ENCODE peak calls at places on chromosomes 4 and X, in four cellular contexts. One of them, this sample, is unnamed. For H3K4me1, the result is how much of the 10 kb centered on the place peaks cover.

GRCh38 chrX:108270280-108270679 is 167.9 kb downstream of the COL4A6 start:
- DNase-seq in right cardiac atrium: no peak
- DNase-seq in fibroblast of lung: no peak
- DNase-seq in naive thymus-derived CD4-positive, alpha-beta T cell: no peak
- DNase-seq in this sample: no peak

GRCh38 chr4:157992948-157993839 is 179.6 kb downstream of the GASK1B start:
- DNase-seq in right cardiac atrium: no peak
- DNase-seq in fibroblast of lung: no peak
- DNase-seq in naive thymus-derived CD4-positive, alpha-beta T cell: no peak
- DNase-seq in this sample: no peak

GRCh38 chr4:151990201-151990600 is 229.4 kb upstream of the GATB start:
- DNase-seq in right cardiac atrium: no peak
- DNase-seq in fibroblast of lung: peak
- DNase-seq in naive thymus-derived CD4-positive, alpha-beta T cell: no peak
- DNase-seq in this sample: no peak

GRCh38 chr4:152083348-152083747 is 322.5 kb upstream of the GATB start:
- DNase-seq in right cardiac atrium: no peak
- DNase-seq in fibroblast of lung: no peak
- DNase-seq in naive thymus-derived CD4-positive, alpha-beta T cell: no peak
- DNase-seq in this sample: no peak

GRCh38 chr4:39763714-39764572 is 66.0 kb downstream of the UBE2K start:
- DNase-seq in right cardiac atrium: no peak
- DNase-seq in fibroblast of lung: no peak
- DNase-seq in naive thymus-derived CD4-positive, alpha-beta T cell: no peak
- DNase-seq in this sample: no peak

GRCh38 chr4:76420311-76420710 is 630 bp downstream of the CCDC158 start:
- DNase-seq in right cardiac atrium: peak
- DNase-seq in fibroblast of lung: no peak
- DNase-seq in naive thymus-derived CD4-positive, alpha-beta T cell: no peak
- DNase-seq in this sample: no peak

GRCh38 chr4:123547167-123547817 is 150.7 kb downstream of the SPRY1 start:
- DNase-seq in right cardiac atrium: no peak
- DNase-seq in fibroblast of lung: no peak
- DNase-seq in naive thymus-derived CD4-positive, alpha-beta T cell: no peak
- DNase-seq in this sample: no peak

GRCh38 chrX:155188786-155189185 is 27.5 kb upstream of the VBP1 start:
- DNase-seq in right cardiac atrium: no peak
- DNase-seq in fibroblast of lung: no peak
- DNase-seq in naive thymus-derived CD4-positive, alpha-beta T cell: peak
- DNase-seq in this sample: no peak

GRCh38 chr4:19736968-19737756 is 514.5 kb upstream of the SLIT2 start:
- DNase-seq in right cardiac atrium: no peak
- DNase-seq in fibroblast of lung: peak
- DNase-seq in naive thymus-derived CD4-positive, alpha-beta T cell: no peak
- DNase-seq in this sample: no peak

GRCh38 chrX:122272011-122272410 is 912.1 kb upstream of the GRIA3 start:
- DNase-seq in right cardiac atrium: no peak
- DNase-seq in fibroblast of lung: no peak
- DNase-seq in naive thymus-derived CD4-positive, alpha-beta T cell: no peak
- DNase-seq in this sample: no peak

GRCh38 chr4:11914406-11914805 is 485.7 kb upstream of the HS3ST1 start:
- DNase-seq in right cardiac atrium: no peak
- DNase-seq in fibroblast of lung: peak
- DNase-seq in naive thymus-derived CD4-positive, alpha-beta T cell: no peak
- DNase-seq in this sample: no peak

GRCh38 chr4:150986085-150986484 is 29.0 kb downstream of the LRBA start:
- DNase-seq in right cardiac atrium: no peak
- DNase-seq in fibroblast of lung: no peak
- DNase-seq in naive thymus-derived CD4-positive, alpha-beta T cell: no peak
- DNase-seq in this sample: no peak

GRCh38 chrX:143336261-143336660 is 181.0 kb downstream of the SPANXN3 start:
- DNase-seq in right cardiac atrium: no peak
- DNase-seq in fibroblast of lung: no peak
- DNase-seq in naive thymus-derived CD4-positive, alpha-beta T cell: no peak
- DNase-seq in this sample: no peak

GRCh38 chr4:54556081-54556480 is 101.7 kb upstream of the KIT start:
- DNase-seq in right cardiac atrium: no peak
- DNase-seq in fibroblast of lung: no peak
- DNase-seq in naive thymus-derived CD4-positive, alpha-beta T cell: no peak
- DNase-seq in this sample: no peak

GRCh38 chr4:164239976-164240375 is 514.0 kb upstream of the SMIM31 start:
- DNase-seq in right cardiac atrium: no peak
- DNase-seq in fibroblast of lung: peak
- DNase-seq in naive thymus-derived CD4-positive, alpha-beta T cell: no peak
- DNase-seq in this sample: no peak

GRCh38 chr4:15655223-15656037 is at the start of gene FBXL5:
- DNase-seq in right cardiac atrium: peak
- DNase-seq in fibroblast of lung: peak
- DNase-seq in naive thymus-derived CD4-positive, alpha-beta T cell: peak
- DNase-seq in this sample: peak

GRCh38 chr4:118775405-118775804 is 60.5 kb downstream of the SEC24D start:
- DNase-seq in right cardiac atrium: no peak
- DNase-seq in fibroblast of lung: no peak
- DNase-seq in naive thymus-derived CD4-positive, alpha-beta T cell: no peak
- DNase-seq in this sample: no peak

GRCh38 chr4:86993909-86994672 is 59.3 kb downstream of the AFF1 start:
- DNase-seq in right cardiac atrium: peak
- DNase-seq in fibroblast of lung: no peak
- DNase-seq in naive thymus-derived CD4-positive, alpha-beta T cell: no peak
- DNase-seq in this sample: no peak

GRCh38 chrX:104372547-104372946 is 117.8 kb upstream of the ESX1 start:
- DNase-seq in right cardiac atrium: no peak
- DNase-seq in fibroblast of lung: no peak
- DNase-seq in naive thymus-derived CD4-positive, alpha-beta T cell: no peak
- DNase-seq in this sample: no peak

GRCh38 chr4:26884486-26884988 is 23.9 kb downstream of the STIM2 start:
- DNase-seq in right cardiac atrium: no peak
- DNase-seq in fibroblast of lung: no peak
- DNase-seq in naive thymus-derived CD4-positive, alpha-beta T cell: peak
- DNase-seq in this sample: no peak
- H3K4me1 ChIP-seq in right cardiac atrium: under half
- H3K4me1 ChIP-seq in fibroblast of lung: under half
- H3K4me1 ChIP-seq in naive thymus-derived CD4-positive, alpha-beta T cell: under half
- H3K4me1 ChIP-seq in this sample: under half

DNA sequence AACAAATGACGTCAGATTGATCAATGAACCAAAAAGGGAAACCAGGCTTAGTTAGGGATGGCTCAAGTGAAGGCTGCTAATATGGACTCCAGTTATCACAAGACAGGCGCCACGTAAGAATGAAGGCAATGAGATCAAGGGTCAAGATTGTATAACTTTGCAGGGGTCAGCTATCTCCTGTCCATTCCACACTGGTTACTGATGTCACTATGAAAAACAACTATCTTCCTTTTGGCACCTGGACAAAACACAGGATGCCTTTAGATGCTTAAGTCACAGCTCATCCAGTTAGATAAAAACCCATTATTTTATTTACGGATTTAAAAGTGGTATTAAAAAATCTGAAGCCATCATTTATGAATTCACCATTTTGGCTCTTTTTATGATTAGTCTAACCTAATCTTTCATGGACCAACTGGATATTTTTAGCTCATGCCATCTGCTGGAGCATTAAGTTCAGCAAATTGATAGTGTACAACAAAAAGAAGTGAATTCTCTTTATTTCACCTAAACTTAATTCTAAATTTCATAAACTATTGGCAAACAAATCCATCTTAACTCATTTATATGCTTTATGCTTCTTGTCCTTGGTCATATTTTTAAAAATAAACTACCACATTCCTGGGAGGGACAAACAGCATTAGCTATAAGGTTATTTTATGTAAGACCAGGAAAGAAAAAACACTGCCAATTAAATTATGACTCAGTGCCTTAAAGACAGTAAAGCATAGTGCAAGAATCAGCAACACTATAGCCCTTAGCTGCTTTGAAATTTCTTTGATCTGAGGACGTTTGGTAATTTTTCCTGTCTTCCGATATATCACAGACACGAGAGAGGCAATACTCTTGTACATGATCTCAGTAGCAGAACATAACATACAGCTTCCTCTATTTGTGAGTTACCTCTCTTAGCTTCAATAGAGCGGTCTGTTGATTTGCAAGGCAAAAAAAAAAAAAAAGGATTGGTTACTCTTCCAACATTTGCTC is 27.0 kb downstream of the DHX15 start:
- DNase-seq in right cardiac atrium: no peak
- DNase-seq in fibroblast of lung: peak
- DNase-seq in naive thymus-derived CD4-positive, alpha-beta T cell: no peak
- DNase-seq in this sample: no peak
- H3K4me1 ChIP-seq in right cardiac atrium: under half
- H3K4me1 ChIP-seq in fibroblast of lung: under half
- H3K4me1 ChIP-seq in naive thymus-derived CD4-positive, alpha-beta T cell: under half
- H3K4me1 ChIP-seq in this sample: under half

GRCh38 chr4:112277705-112278448 is 7.8 kb downstream of the TIFA start:
- DNase-seq in right cardiac atrium: no peak
- DNase-seq in fibroblast of lung: no peak
- DNase-seq in naive thymus-derived CD4-positive, alpha-beta T cell: no peak
- DNase-seq in this sample: no peak

GRCh38 chr4:112282860-112283667 is 2.6 kb downstream of the TIFA start:
- DNase-seq in right cardiac atrium: no peak
- DNase-seq in fibroblast of lung: no peak
- DNase-seq in naive thymus-derived CD4-positive, alpha-beta T cell: no peak
- DNase-seq in this sample: no peak

GRCh38 chr4:112279025-112279881 is 6.5 kb downstream of the TIFA start:
- DNase-seq in right cardiac atrium: peak
- DNase-seq in fibroblast of lung: no peak
- DNase-seq in naive thymus-derived CD4-positive, alpha-beta T cell: no peak
- DNase-seq in this sample: no peak

GRCh38 chr4:112279882-112280315 is 5.8 kb downstream of the TIFA start:
- DNase-seq in right cardiac atrium: no peak
- DNase-seq in fibroblast of lung: peak
- DNase-seq in naive thymus-derived CD4-positive, alpha-beta T cell: no peak
- DNase-seq in this sample: no peak

DNA sequence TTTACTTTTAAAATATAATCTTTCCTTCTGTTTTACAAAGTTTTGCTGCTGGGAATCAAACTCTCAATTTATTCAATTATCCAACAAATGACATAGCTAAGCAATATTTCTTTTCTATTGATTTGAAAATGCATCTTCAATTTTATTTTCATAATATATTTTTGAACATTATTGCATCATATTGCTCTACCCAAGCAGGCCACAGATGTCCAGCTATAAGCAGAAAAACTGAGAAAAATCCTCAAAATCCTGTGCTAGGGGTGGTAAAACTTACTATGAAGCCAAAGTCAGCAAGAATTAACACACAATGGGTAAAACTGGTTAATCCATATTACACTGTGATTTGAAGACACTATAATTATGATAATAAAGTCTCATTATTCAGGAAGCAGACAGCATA is 5.0 kb downstream of the TIFA start:
- DNase-seq in right cardiac atrium: no peak
- DNase-seq in fibroblast of lung: no peak
- DNase-seq in naive thymus-derived CD4-positive, alpha-beta T cell: no peak
- DNase-seq in this sample: no peak
- H3K4me1 ChIP-seq in right cardiac atrium: under half
- H3K4me1 ChIP-seq in fibroblast of lung: under half
- H3K4me1 ChIP-seq in naive thymus-derived CD4-positive, alpha-beta T cell: under half
- H3K4me1 ChIP-seq in this sample: under half

DNA sequence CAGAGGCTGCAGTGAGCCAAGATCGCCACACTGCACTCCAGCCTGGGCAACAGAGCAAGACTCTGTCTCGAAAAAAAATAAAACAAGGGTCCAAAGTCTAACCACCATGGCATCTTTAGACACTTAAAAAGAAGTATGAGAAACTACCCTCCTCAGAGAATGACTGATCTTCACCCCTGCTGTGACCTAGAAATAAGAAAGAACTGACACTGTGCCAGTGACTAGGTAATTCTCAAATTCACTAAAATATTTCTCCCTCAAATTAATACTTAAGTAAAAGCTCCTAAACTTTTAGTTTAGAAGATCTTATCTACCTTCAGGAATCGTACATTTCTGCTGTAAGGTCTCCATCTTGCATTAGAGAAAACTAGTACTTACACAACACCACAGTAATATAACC is 80.3 kb downstream of the AFAP1 start:
- DNase-seq in right cardiac atrium: no peak
- DNase-seq in fibroblast of lung: no peak
- DNase-seq in naive thymus-derived CD4-positive, alpha-beta T cell: no peak
- DNase-seq in this sample: no peak
- H3K4me1 ChIP-seq in right cardiac atrium: under half
- H3K4me1 ChIP-seq in fibroblast of lung: under half
- H3K4me1 ChIP-seq in naive thymus-derived CD4-positive, alpha-beta T cell: under half
- H3K4me1 ChIP-seq in this sample: under half

GRCh38 chr4:37995981-37996770 is 36.0 kb downstream of the PTTG2 start:
- DNase-seq in right cardiac atrium: peak
- DNase-seq in fibroblast of lung: no peak
- DNase-seq in naive thymus-derived CD4-positive, alpha-beta T cell: no peak
- DNase-seq in this sample: no peak
- H3K4me1 ChIP-seq in right cardiac atrium: under half
- H3K4me1 ChIP-seq in fibroblast of lung: under half
- H3K4me1 ChIP-seq in naive thymus-derived CD4-positive, alpha-beta T cell: under half
- H3K4me1 ChIP-seq in this sample: under half

GRCh38 chr4:38005637-38006036 is 45.4 kb downstream of the PTTG2 start:
- DNase-seq in right cardiac atrium: no peak
- DNase-seq in fibroblast of lung: no peak
- DNase-seq in naive thymus-derived CD4-positive, alpha-beta T cell: no peak
- DNase-seq in this sample: no peak
- H3K4me1 ChIP-seq in right cardiac atrium: under half
- H3K4me1 ChIP-seq in fibroblast of lung: under half
- H3K4me1 ChIP-seq in naive thymus-derived CD4-positive, alpha-beta T cell: under half
- H3K4me1 ChIP-seq in this sample: under half

GRCh38 chr4:167987285-167987684 is 105.1 kb upstream of the ANXA10 start:
- DNase-seq in right cardiac atrium: no peak
- DNase-seq in fibroblast of lung: no peak
- DNase-seq in naive thymus-derived CD4-positive, alpha-beta T cell: no peak
- DNase-seq in this sample: no peak

GRCh38 chr4:167986044-167986443 is 106.3 kb upstream of the ANXA10 start:
- DNase-seq in right cardiac atrium: no peak
- DNase-seq in fibroblast of lung: no peak
- DNase-seq in naive thymus-derived CD4-positive, alpha-beta T cell: no peak
- DNase-seq in this sample: no peak

GRCh38 chr4:167989815-167990214 is 102.5 kb upstream of the ANXA10 start:
- DNase-seq in right cardiac atrium: no peak
- DNase-seq in fibroblast of lung: no peak
- DNase-seq in naive thymus-derived CD4-positive, alpha-beta T cell: no peak
- DNase-seq in this sample: no peak

GRCh38 chr4:167985565-167985964 is 106.8 kb upstream of the ANXA10 start:
- DNase-seq in right cardiac atrium: peak
- DNase-seq in fibroblast of lung: no peak
- DNase-seq in naive thymus-derived CD4-positive, alpha-beta T cell: no peak
- DNase-seq in this sample: no peak
- H3K4me1 ChIP-seq in right cardiac atrium: under half
- H3K4me1 ChIP-seq in fibroblast of lung: under half
- H3K4me1 ChIP-seq in naive thymus-derived CD4-positive, alpha-beta T cell: under half
- H3K4me1 ChIP-seq in this sample: under half